ENCODE peak calls at places on chromosomes 13 and 19, in six cellular contexts. C is GM13977, Y is cardiac muscle cell, D is tibial nerve, S is WTC11, F is dorsolateral prefrontal cortex. Z is an unnamed sample.

GRCh38 chr13:100673376-100673830 is 1.2 kb downstream of the TMTC4 start:
- DNase-seq in C (no peak), Y (no peak), D (no peak), S (peak), F (no peak), Z (peak)

GRCh38 chr13:26950546-26950945 is 190.0 kb upstream of the GPR12 start:
- DNase-seq in C (no peak), Y (no peak), D (no peak), S (no peak), F (no peak), Z (no peak)

GRCh38 chr13:112587767-112588489 is at the start of gene TUBGCP3:
- DNase-seq in C (peak), Y (peak), D (peak), S (peak), F (peak), Z (peak)

GRCh38 chr13:36919833-36920611 is at the start of gene SMAD9:
- DNase-seq in C (peak), Y (peak), D (peak), S (peak), F (peak), Z (no peak)

GRCh38 chr19:49064768-49065611 is at the start of gene NTF4:
- DNase-seq in C (no peak), Y (peak), D (no peak), S (peak), F (no peak), Z (no peak)

GRCh38 chr19:38284422-38284821 is 19.6 kb upstream of the C19orf33 start:
- DNase-seq in C (peak), Y (no peak), D (no peak), S (no peak), F (no peak), Z (no peak)

GRCh38 chr13:109385161-109385560 is 401.2 kb downstream of the IRS2 start:
- DNase-seq in C (no peak), Y (peak), D (no peak), S (no peak), F (no peak), Z (no peak)

GRCh38 chr13:43908156-43909126 is 28.7 kb downstream of the LACC1 start:
- DNase-seq in C (peak), Y (peak), D (no peak), S (no peak), F (no peak), Z (no peak)

GRCh38 chr13:46728777-46729176 is 68.2 kb downstream of the ESD start:
- DNase-seq in C (peak), Y (no peak), D (no peak), S (no peak), F (no peak), Z (no peak)

GRCh38 chr19:46631481-46631880 is 4.5 kb downstream of the GNG8 start:
- DNase-seq in C (no peak), Y (peak), D (peak), S (no peak), F (no peak), Z (no peak)

GRCh38 chr13:66835040-66835628 is 395.0 kb downstream of the PCDH9 start:
- DNase-seq in C (no peak), Y (peak), D (peak), S (peak), F (peak), Z (no peak)

GRCh38 chr19:1247747-1248453 is 483 bp upstream of the MIDN start:
- DNase-seq in C (no peak), Y (peak), D (no peak), S (peak), F (no peak), Z (peak)

GRCh38 chr13:22141636-22142035 is 470.8 kb downstream of the FGF9 start:
- DNase-seq in C (no peak), Y (no peak), D (no peak), S (no peak), F (no peak), Z (no peak)

GRCh38 chr13:23381877-23382276 is 51.6 kb downstream of the SACS start:
- DNase-seq in C (no peak), Y (peak), D (no peak), S (no peak), F (no peak), Z (no peak)

GRCh38 chr19:11378319-11379189 is 4.1 kb downstream of the SWSAP1 start:
- DNase-seq in C (no peak), Y (peak), D (no peak), S (peak), F (peak), Z (no peak)

GRCh38 chr13:78520425-78520824 is 82.9 kb downstream of the POU4F1 start:
- DNase-seq in C (no peak), Y (no peak), D (no peak), S (no peak), F (no peak), Z (no peak)

GRCh38 chr13:68264692-68265091 is 1034.6 kb upstream of the PCDH9 start:
- DNase-seq in C (no peak), Y (no peak), D (no peak), S (no peak), F (no peak), Z (no peak)

GRCh38 chr13:68574053-68574452 is 1343.9 kb upstream of the PCDH9 start:
- DNase-seq in C (no peak), Y (no peak), D (no peak), S (no peak), F (no peak), Z (no peak)

GRCh38 chr13:114074671-114075315 is 57.6 kb downstream of the RASA3 start:
- DNase-seq in C (no peak), Y (no peak), D (peak), S (no peak), F (no peak), Z (no peak)

GRCh38 chr19:57280165-57280912 is at the start of gene ZNF460:
- DNase-seq in C (peak), Y (peak), D (peak), S (peak), F (peak), Z (peak)

GRCh38 chr19:42561512-42561911 is 33.2 kb downstream of the CEACAM8 start:
- DNase-seq in C (no peak), Y (no peak), D (no peak), S (no peak), F (no peak), Z (no peak)
- TF ChIP-seq CTCF in C (no peak), Y (no peak), D (no peak), S (no peak), F (no peak), Z (no peak)

DNA sequence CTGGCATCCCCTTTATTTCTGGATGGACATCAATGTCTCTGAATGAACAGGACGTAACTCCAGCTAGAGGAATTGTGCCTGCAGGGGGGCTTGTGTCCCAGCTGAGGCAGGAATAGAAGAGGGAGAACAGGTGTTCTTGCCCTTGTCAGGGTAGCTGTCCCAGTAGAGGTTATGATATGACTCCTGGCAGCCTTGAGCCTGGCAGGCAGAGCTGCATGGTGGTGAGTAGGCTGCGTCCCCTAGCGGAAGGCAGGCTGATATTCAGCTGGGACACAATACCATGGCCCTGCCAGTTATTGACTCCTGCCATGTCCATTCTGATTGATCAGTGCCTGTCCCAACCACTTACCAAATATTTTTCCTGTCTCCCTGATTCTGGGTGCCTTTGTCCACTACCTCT is 197.2 kb downstream of the RAP2A start:
- DNase-seq in C (no peak), Y (no peak), D (no peak), S (peak), F (no peak), Z (no peak)
- TF ChIP-seq CTCF in C (peak), Y (no peak), D (no peak), S (no peak), F (no peak), Z (no peak)

DNA sequence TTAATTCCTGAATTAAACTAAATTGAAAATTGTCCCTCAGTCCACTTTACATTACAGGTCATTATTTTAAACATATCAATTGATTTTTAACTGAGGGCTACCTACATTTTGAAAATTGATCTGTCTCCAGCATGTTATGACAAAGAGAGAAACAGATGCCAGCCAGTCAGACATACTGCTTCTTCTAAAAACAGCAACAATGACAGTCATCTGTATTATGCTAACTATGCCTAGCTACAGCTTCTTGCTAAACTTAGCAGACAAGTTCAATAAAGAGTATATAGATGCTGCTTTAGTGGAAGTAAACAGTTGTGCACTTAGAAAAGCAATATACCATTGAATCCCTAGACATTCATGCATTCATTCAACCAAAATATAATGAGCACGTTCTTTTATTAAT is 48.6 kb upstream of the EEF1AKMT1 start:
- DNase-seq in C (no peak), Y (no peak), D (no peak), S (no peak), F (no peak), Z (no peak)
- TF ChIP-seq CTCF in C (no peak), Y (no peak), D (no peak), S (no peak), F (no peak), Z (no peak)

DNA sequence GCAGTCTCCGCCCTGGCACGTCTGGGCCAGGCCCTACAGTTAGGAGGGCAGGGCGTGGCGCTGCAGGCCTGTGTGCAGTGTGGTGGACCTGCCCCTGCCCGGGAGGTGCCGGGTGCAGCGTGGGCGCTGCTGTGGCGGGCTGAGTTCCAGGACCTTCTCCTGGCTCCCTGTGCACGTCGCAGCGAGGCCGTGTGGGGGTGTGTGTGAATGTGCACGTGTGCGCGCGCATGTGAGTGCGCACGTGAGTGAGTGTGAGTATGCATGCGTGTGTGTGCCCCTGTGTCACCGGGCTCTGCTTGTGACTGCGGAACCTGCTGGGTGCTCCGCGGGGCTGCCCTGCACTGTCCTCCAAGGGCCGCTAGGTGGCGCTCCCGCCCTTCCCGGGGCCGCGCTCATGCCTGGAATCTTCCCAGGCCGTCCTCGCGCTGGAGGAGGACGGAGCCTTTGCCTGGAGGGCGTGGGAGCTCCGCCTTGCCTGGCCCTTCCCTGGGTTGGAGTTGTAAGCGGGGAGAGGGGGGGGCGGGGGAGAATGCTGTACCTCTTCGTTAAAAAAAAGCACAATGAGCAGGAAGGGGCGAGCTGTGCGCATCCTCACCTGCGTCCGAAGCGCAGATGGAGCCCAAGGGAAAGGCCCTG is 79.3 kb downstream of the KDM4B start:
- DNase-seq in C (peak), Y (peak), D (peak), S (peak), F (peak), Z (peak)
- TF ChIP-seq CTCF in C (peak), Y (peak), D (peak), S (peak), F (peak), Z (peak)

GRCh38 chr13:31043891-31044657 is 111.6 kb downstream of the TEX26 start:
- DNase-seq in C (peak), Y (peak), D (peak), S (peak), F (peak), Z (peak)

GRCh38 chr13:31045621-31046081 is 113.2 kb downstream of the TEX26 start:
- DNase-seq in C (no peak), Y (peak), D (no peak), S (no peak), F (no peak), Z (no peak)

GRCh38 chr13:31042501-31043165 is 110.2 kb downstream of the TEX26 start:
- DNase-seq in C (no peak), Y (no peak), D (no peak), S (no peak), F (no peak), Z (no peak)

GRCh38 chr13:31046711-31047279 is 114.3 kb downstream of the TEX26 start:
- DNase-seq in C (no peak), Y (peak), D (no peak), S (no peak), F (no peak), Z (no peak)

GRCh38 chr13:31044658-31045620 is 112.5 kb downstream of the TEX26 start:
- DNase-seq in C (no peak), Y (no peak), D (no peak), S (no peak), F (no peak), Z (no peak)
- TF ChIP-seq CTCF in C (no peak), Y (no peak), D (peak), S (no peak), F (peak), Z (no peak)

GRCh38 chr19:18339703-18340102 is 695 bp upstream of the PGPEP1 start:
- DNase-seq in C (peak), Y (no peak), D (no peak), S (peak), F (no peak), Z (no peak)
- TF ChIP-seq CTCF in C (peak), Y (peak), D (no peak), S (no peak), F (no peak), Z (no peak)

Z was measured in activated B cell treated with CpG ODN at 0.5 μM for 24 hours.